ENCODE peak calls at places on chromosomes 12 and 14, in six cellular contexts. One of them, this sample, is unnamed.

GRCh38 chr12:67710582-67710981 is 62.0 kb downstream of the DYRK2 start:
- DNase-seq in aorta: no peak
- DNase-seq in stomach: peak; percentile 59
- DNase-seq in right cardiac atrium: no peak
- DNase-seq in esophagus muscularis mucosa: no peak
- DNase-seq in BE2C: no peak
- DNase-seq in this sample: peak; percentile 99

GRCh38 chr12:105644770-105645169 is 314.3 kb downstream of the C12orf75 start:
- DNase-seq in right cardiac atrium: no peak
- DNase-seq in stomach: no peak
- DNase-seq in aorta: no peak
- DNase-seq in BE2C: no peak
- DNase-seq in esophagus muscularis mucosa: no peak
- DNase-seq in this sample: no peak

GRCh38 chr12:105983622-105984325 is 155.0 kb downstream of the NUAK1 start:
- DNase-seq in stomach: no peak
- DNase-seq in right cardiac atrium: no peak
- DNase-seq in aorta: no peak
- DNase-seq in BE2C: no peak
- DNase-seq in esophagus muscularis mucosa: no peak
- DNase-seq in this sample: no peak

GRCh38 chr14:96297000-96297399 is 41.0 kb downstream of the BDKRB1 start:
- DNase-seq in aorta: no peak
- DNase-seq in BE2C: no peak
- DNase-seq in stomach: no peak
- DNase-seq in esophagus muscularis mucosa: no peak
- DNase-seq in right cardiac atrium: no peak
- DNase-seq in this sample: peak; percentile 41

GRCh38 chr14:77067632-77068514 is 30.2 kb upstream of the CIPC start:
- DNase-seq in right cardiac atrium: peak; percentile 87
- DNase-seq in aorta: peak; percentile 90
- DNase-seq in stomach: peak; percentile 81
- DNase-seq in esophagus muscularis mucosa: no peak
- DNase-seq in BE2C: peak; percentile 83
- DNase-seq in this sample: peak; percentile 69

GRCh38 chr12:45833401-45833800 is 103.9 kb downstream of the ARID2 start:
- DNase-seq in BE2C: no peak
- DNase-seq in esophagus muscularis mucosa: no peak
- DNase-seq in aorta: no peak
- DNase-seq in right cardiac atrium: no peak
- DNase-seq in stomach: no peak
- DNase-seq in this sample: peak; percentile 88

GRCh38 chr12:86727151-86727550 is 471.0 kb upstream of the MGAT4C start:
- DNase-seq in stomach: no peak
- DNase-seq in esophagus muscularis mucosa: no peak
- DNase-seq in BE2C: no peak
- DNase-seq in right cardiac atrium: no peak
- DNase-seq in aorta: no peak
- DNase-seq in this sample: no peak

GRCh38 chr12:65499167-65499566 is 220.7 kb downstream of the MSRB3 start:
- DNase-seq in aorta: no peak
- DNase-seq in esophagus muscularis mucosa: peak; percentile 47
- DNase-seq in BE2C: no peak
- DNase-seq in stomach: no peak
- DNase-seq in right cardiac atrium: no peak
- DNase-seq in this sample: no peak

GRCh38 chr12:68945255-68945654 is 12.3 kb upstream of the CPM start:
- DNase-seq in BE2C: no peak
- DNase-seq in esophagus muscularis mucosa: no peak
- DNase-seq in aorta: no peak
- DNase-seq in right cardiac atrium: no peak
- DNase-seq in stomach: no peak
- DNase-seq in this sample: no peak

GRCh38 chr14:66503532-66503931 is 4.4 kb upstream of the GPHN start:
- DNase-seq in BE2C: no peak
- DNase-seq in esophagus muscularis mucosa: no peak
- DNase-seq in right cardiac atrium: no peak
- DNase-seq in stomach: no peak
- DNase-seq in aorta: no peak
- DNase-seq in this sample: no peak

GRCh38 chr12:31220633-31221565 is 105.1 kb downstream of the SINHCAF start:
- DNase-seq in stomach: no peak
- DNase-seq in esophagus muscularis mucosa: peak; percentile 91
- DNase-seq in BE2C: no peak
- DNase-seq in aorta: no peak
- DNase-seq in right cardiac atrium: no peak
- DNase-seq in this sample: no peak

GRCh38 chr14:40308240-40308639 is 876.0 kb upstream of the FBXO33 start:
- DNase-seq in BE2C: no peak
- DNase-seq in aorta: no peak
- DNase-seq in esophagus muscularis mucosa: no peak
- DNase-seq in stomach: no peak
- DNase-seq in right cardiac atrium: no peak
- DNase-seq in this sample: no peak

GRCh38 chr12:93441111-93441616 is 583 bp downstream of the UBE2N start:
- DNase-seq in aorta: peak; percentile 85
- DNase-seq in BE2C: no peak
- DNase-seq in stomach: peak; percentile 31
- DNase-seq in esophagus muscularis mucosa: no peak
- DNase-seq in right cardiac atrium: peak; percentile 79
- DNase-seq in this sample: peak; percentile 51

GRCh38 chr12:104485651-104486341 is 29.0 kb downstream of the CHST11 start:
- DNase-seq in aorta: no peak
- DNase-seq in stomach: no peak
- DNase-seq in right cardiac atrium: no peak
- DNase-seq in esophagus muscularis mucosa: no peak
- DNase-seq in BE2C: no peak
- DNase-seq in this sample: peak; percentile 32

GRCh38 chr12:87405918-87406317 is 623.3 kb downstream of the C12orf50 start:
- DNase-seq in esophagus muscularis mucosa: no peak
- DNase-seq in right cardiac atrium: no peak
- DNase-seq in stomach: no peak
- DNase-seq in aorta: no peak
- DNase-seq in BE2C: no peak
- DNase-seq in this sample: no peak

GRCh38 chr12:95623554-95624170 is 72.4 kb upstream of the USP44 start:
- DNase-seq in BE2C: peak; percentile 73
- DNase-seq in stomach: peak; percentile 79
- DNase-seq in esophagus muscularis mucosa: no peak
- DNase-seq in aorta: peak; percentile 88
- DNase-seq in right cardiac atrium: peak; percentile 82
- DNase-seq in this sample: peak; percentile 67

GRCh38 chr14:103879570-103880333 is 32.4 kb upstream of the PPP1R13B start:
- DNase-seq in BE2C: no peak
- DNase-seq in esophagus muscularis mucosa: no peak
- DNase-seq in right cardiac atrium: peak; percentile 83
- DNase-seq in stomach: peak; percentile 91
- DNase-seq in aorta: no peak
- DNase-seq in this sample: peak; percentile 96

GRCh38 chr14:23600322-23600707 is 21.7 kb upstream of the JPH4 start:
- DNase-seq in aorta: no peak
- DNase-seq in esophagus muscularis mucosa: no peak
- DNase-seq in right cardiac atrium: no peak
- DNase-seq in BE2C: no peak
- DNase-seq in stomach: no peak
- DNase-seq in this sample: no peak

GRCh38 chr12:58253663-58254062 is 312.3 kb downstream of the ATP23 start:
- DNase-seq in BE2C: no peak
- DNase-seq in right cardiac atrium: no peak
- DNase-seq in aorta: no peak
- DNase-seq in esophagus muscularis mucosa: no peak
- DNase-seq in stomach: no peak
- DNase-seq in this sample: no peak

GRCh38 chr14:64880382-64881121 is 845 bp upstream of the SPTB start:
- DNase-seq in esophagus muscularis mucosa: peak; percentile 68
- DNase-seq in aorta: peak; percentile 80
- DNase-seq in BE2C: peak; percentile 59
- DNase-seq in right cardiac atrium: peak; percentile 80
- DNase-seq in stomach: peak; percentile 46
- DNase-seq in this sample: peak; percentile 18

GRCh38 chr14:61503167-61503801 is 181.9 kb downstream of the PRKCH start:
- DNase-seq in BE2C: no peak
- DNase-seq in esophagus muscularis mucosa: no peak
- DNase-seq in aorta: no peak
- DNase-seq in stomach: no peak
- DNase-seq in right cardiac atrium: no peak
- DNase-seq in this sample: no peak

GRCh38 chr14:104175041-104175440 is 36.7 kb downstream of the KIF26A start:
- DNase-seq in aorta: no peak
- DNase-seq in right cardiac atrium: no peak
- DNase-seq in esophagus muscularis mucosa: no peak
- DNase-seq in BE2C: no peak
- DNase-seq in stomach: no peak
- DNase-seq in this sample: no peak

GRCh38 chr12:107912421-107913004 is 138.0 kb downstream of the ASCL4 start:
- DNase-seq in BE2C: peak; percentile 65
- DNase-seq in aorta: peak; percentile 75
- DNase-seq in right cardiac atrium: peak; percentile 76
- DNase-seq in esophagus muscularis mucosa: peak; percentile 89
- DNase-seq in stomach: peak; percentile 40
- DNase-seq in this sample: peak; percentile 14

GRCh38 chr12:47755655-47756562 is 2.8 kb downstream of the RAPGEF3 start:
- DNase-seq in aorta: no peak
- DNase-seq in stomach: peak; percentile 76
- DNase-seq in right cardiac atrium: no peak
- DNase-seq in esophagus muscularis mucosa: no peak
- DNase-seq in BE2C: no peak
- DNase-seq in this sample: peak; percentile 64

GRCh38 chr12:47757840-47758583 is 668 bp downstream of the RAPGEF3 start:
- DNase-seq in aorta: peak; percentile 70
- DNase-seq in right cardiac atrium: peak; percentile 84
- DNase-seq in BE2C: no peak
- DNase-seq in stomach: peak; percentile 52
- DNase-seq in esophagus muscularis mucosa: no peak
- DNase-seq in this sample: no peak

GRCh38 chr12:47757360-47757839 is 1.3 kb downstream of the RAPGEF3 start:
- DNase-seq in BE2C: no peak
- DNase-seq in esophagus muscularis mucosa: no peak
- DNase-seq in right cardiac atrium: no peak
- DNase-seq in stomach: no peak
- DNase-seq in aorta: no peak
- DNase-seq in this sample: no peak

GRCh38 chr12:47758834-47759690 is at the start of gene RAPGEF3:
- DNase-seq in right cardiac atrium: peak; percentile 95
- DNase-seq in esophagus muscularis mucosa: peak; percentile 96
- DNase-seq in BE2C: peak; percentile 84
- DNase-seq in aorta: peak; percentile 95
- DNase-seq in stomach: peak; percentile 93
- DNase-seq in this sample: peak; percentile 87

GRCh38 chr12:47758584-47758833 is 171 bp downstream of the RAPGEF3 start:
- DNase-seq in stomach: no peak
- DNase-seq in BE2C: no peak
- DNase-seq in esophagus muscularis mucosa: no peak
- DNase-seq in right cardiac atrium: no peak
- DNase-seq in aorta: no peak
- DNase-seq in this sample: no peak
- H3K4me1 ChIP-seq in stomach: peaks cover 46% of the 10 kb centered on the region
- H3K4me1 ChIP-seq in BE2C: peaks cover 53% of the 10 kb centered on the region
- H3K4me1 ChIP-seq in esophagus muscularis mucosa: peaks cover 44% of the 10 kb centered on the region
- H3K4me1 ChIP-seq in right cardiac atrium: peaks cover 17% of the 10 kb centered on the region
- H3K4me1 ChIP-seq in aorta: peaks cover 4% of the 10 kb centered on the region
- H3K4me1 ChIP-seq in this sample: peaks cover 6% of the 10 kb centered on the region

DNA sequence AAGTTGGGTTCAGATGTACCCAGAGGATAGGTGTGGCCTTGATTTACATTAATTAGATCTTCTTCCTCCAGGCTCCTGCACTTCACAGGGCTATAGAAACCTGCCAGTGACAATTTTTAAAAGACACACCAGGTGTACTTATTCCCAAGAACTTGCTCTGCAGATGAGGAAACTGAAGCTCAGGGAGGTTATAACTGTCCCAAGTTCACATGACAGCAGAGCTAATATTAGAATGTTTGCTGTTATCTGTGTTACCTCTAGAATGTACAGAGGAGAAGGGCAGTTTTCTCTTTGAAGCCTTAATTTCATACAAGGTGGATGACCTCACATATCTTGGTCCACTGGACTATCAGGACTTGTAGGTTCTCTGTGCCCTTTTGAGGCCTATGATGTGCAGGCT is 27.7 kb downstream of the RASSF8 start:
- DNase-seq in stomach: no peak
- DNase-seq in BE2C: no peak
- DNase-seq in esophagus muscularis mucosa: no peak
- DNase-seq in right cardiac atrium: no peak
- DNase-seq in aorta: no peak
- DNase-seq in this sample: no peak
- H3K4me1 ChIP-seq in stomach: no peaks in the 10 kb centered on the region
- H3K4me1 ChIP-seq in BE2C: no peaks in the 10 kb centered on the region
- H3K4me1 ChIP-seq in esophagus muscularis mucosa: peaks cover 70% of the 10 kb centered on the region
- H3K4me1 ChIP-seq in right cardiac atrium: peaks cover 9% of the 10 kb centered on the region
- H3K4me1 ChIP-seq in aorta: peaks cover 19% of the 10 kb centered on the region
- H3K4me1 ChIP-seq in this sample: no peaks in the 10 kb centered on the region

DNA sequence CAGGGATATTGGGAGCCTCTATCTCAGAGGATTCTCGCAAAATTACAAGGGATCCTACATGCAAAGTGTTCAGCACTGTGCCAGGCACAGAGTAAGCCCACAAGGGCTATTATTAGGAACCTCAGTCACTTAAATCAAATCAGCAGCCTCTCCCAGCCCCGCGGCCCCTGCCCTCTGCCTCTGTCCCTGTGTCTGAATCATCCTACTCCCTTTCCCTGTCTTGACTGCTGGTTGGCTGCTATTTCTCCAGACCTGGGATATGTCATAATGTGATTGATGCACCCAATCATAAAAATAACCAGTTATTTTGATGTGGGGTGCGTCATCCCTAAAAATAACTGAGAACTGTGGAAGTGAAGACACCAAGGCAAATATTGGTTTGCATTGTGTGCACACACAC is 176.3 kb downstream of the KSR2 start:
- DNase-seq in stomach: no peak
- DNase-seq in aorta: no peak
- DNase-seq in BE2C: no peak
- DNase-seq in right cardiac atrium: no peak
- DNase-seq in esophagus muscularis mucosa: no peak
- DNase-seq in this sample: no peak
- H3K4me1 ChIP-seq in stomach: no peaks in the 10 kb centered on the region
- H3K4me1 ChIP-seq in aorta: no peaks in the 10 kb centered on the region
- H3K4me1 ChIP-seq in BE2C: no peaks in the 10 kb centered on the region
- H3K4me1 ChIP-seq in right cardiac atrium: no peaks in the 10 kb centered on the region
- H3K4me1 ChIP-seq in esophagus muscularis mucosa: no peaks in the 10 kb centered on the region
- H3K4me1 ChIP-seq in this sample: no peaks in the 10 kb centered on the region

DNA sequence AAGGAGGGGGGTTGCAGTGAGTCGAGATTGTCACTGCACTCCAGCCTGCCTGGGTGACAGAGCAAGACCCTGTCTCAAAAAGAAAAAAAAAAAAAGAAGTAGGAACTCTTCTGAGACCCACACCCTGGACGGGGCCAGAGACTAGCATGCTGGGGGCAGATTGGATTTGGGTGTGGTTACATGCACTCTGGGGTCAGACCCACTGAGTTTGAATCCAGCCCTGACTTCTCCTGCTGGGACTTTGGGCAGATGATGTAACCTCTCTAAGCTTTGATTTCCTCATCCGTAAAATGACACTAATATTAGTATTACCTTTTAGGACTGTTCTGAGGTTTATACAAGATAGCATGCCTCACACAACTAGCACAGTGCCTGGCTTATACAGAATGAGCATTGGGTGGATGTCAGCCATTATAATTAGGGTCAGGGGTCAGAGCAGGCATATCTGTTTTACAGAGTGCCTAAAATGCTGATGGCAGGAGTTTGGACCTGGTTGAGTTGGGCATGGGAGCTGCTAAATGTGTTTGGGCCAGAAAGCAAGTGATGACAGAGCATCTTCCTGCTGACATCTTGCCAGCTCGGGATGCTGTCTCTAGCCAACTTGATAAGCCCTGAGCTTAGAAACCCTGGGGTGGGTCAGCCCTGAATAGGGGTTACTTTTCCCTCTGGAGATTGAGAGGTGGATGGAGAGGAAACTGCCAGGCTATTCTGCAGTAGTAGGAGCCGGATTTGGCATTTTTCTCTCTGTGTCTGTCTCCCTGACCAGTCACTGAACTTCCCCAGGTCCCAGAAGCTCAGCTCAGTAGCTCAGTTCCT is 15.5 kb downstream of the TPCN1 start:
- DNase-seq in stomach: peak; percentile 10
- DNase-seq in BE2C: no peak
- DNase-seq in right cardiac atrium: peak; percentile 82
- DNase-seq in aorta: peak; percentile 60
- DNase-seq in esophagus muscularis mucosa: no peak
- DNase-seq in this sample: peak; percentile 78
- H3K4me1 ChIP-seq in stomach: peaks cover 25% of the 10 kb centered on the region
- H3K4me1 ChIP-seq in BE2C: peaks cover 4% of the 10 kb centered on the region
- H3K4me1 ChIP-seq in right cardiac atrium: peaks cover 34% of the 10 kb centered on the region
- H3K4me1 ChIP-seq in aorta: peaks cover 18% of the 10 kb centered on the region
- H3K4me1 ChIP-seq in esophagus muscularis mucosa: peaks cover 68% of the 10 kb centered on the region
- H3K4me1 ChIP-seq in this sample: peaks cover 24% of the 10 kb centered on the region

This sample was measured in small intestine.